ENCODE peak calls at places on chromosomes 6 and 20, in nine cellular contexts. D is pancreas; X is endodermal cell; S is cardiac muscle cell; C is GM23248; H is psoas muscle; K is testis; P is fibroblast of lung; F is CD8-positive, alpha-beta memory T cell. G is an unnamed sample.
A peak's percentile ranks its signal among the peaks of the same experiment; 100 is the strongest.

GRCh38 chr6:43402819-43403218 is 24.5 kb upstream of the ABCC10 start:
- DNase-seq in D (no peak), X (no peak), S (no peak), C (peak; percentile 6), H (no peak), K (no peak), P (no peak), F (no peak), G (no peak)

GRCh38 chr6:113306552-113307145 is 550.5 kb upstream of the MARCKS start:
- DNase-seq in D (peak; percentile 78), X (peak; percentile 92), S (peak; percentile 63), C (peak; percentile 49), H (peak; percentile 44), K (peak; percentile 79), P (peak; percentile 26), F (peak; percentile 6), G (no peak)

GRCh38 chr20:59043698-59044097 is 1.1 kb upstream of the PRELID3B start:
- DNase-seq in D (no peak), X (no peak), S (no peak), C (peak; percentile 71), H (no peak), K (no peak), P (no peak), F (no peak), G (no peak)

GRCh38 chr6:24313477-24314141 is 44.2 kb downstream of the DCDC2 start:
- DNase-seq in D (no peak), X (no peak), S (peak; percentile 45), C (peak; percentile 67), H (no peak), K (no peak), P (peak; percentile 99), F (no peak), G (no peak)

GRCh38 chr6:13733178-13733851 is 21.7 kb upstream of the RANBP9 start:
- DNase-seq in D (no peak), X (no peak), S (no peak), C (peak; percentile 92), H (peak; percentile 81), K (peak; percentile 84), P (peak; percentile 86), F (no peak), G (peak; percentile 40)

GRCh38 chr6:41901882-41902519 is 6.8 kb upstream of the USP49 start:
- DNase-seq in D (no peak), X (peak; percentile 79), S (no peak), C (peak; percentile 42), H (no peak), K (no peak), P (no peak), F (peak; percentile 37), G (no peak)

GRCh38 chr6:105294129-105294528 is 108.8 kb downstream of the PREP start:
- DNase-seq in D (no peak), X (no peak), S (no peak), C (no peak), H (no peak), K (no peak), P (no peak), F (no peak), G (no peak)

GRCh38 chr6:83153958-83154357 is 39.1 kb downstream of the PGM3 start:
- DNase-seq in D (no peak), X (no peak), S (no peak), C (peak; percentile 3), H (no peak), K (no peak), P (peak; percentile 6), F (no peak), G (no peak)

GRCh38 chr6:33962186-33962585 is 158.4 kb upstream of the MLN start:
- DNase-seq in D (no peak), X (peak; percentile 38), S (no peak), C (peak; percentile 89), H (no peak), K (no peak), P (peak; percentile 17), F (no peak), G (no peak)

GRCh38 chr6:106473807-106474206 is 113.3 kb downstream of the CRYBG1 start:
- DNase-seq in D (no peak), X (no peak), S (no peak), C (peak; percentile 85), H (no peak), K (no peak), P (peak; percentile 82), F (no peak), G (no peak)

GRCh38 chr6:10180138-10181074 is 234.5 kb downstream of the TFAP2A start:
- DNase-seq in D (peak; percentile 53), X (no peak), S (no peak), C (no peak), H (no peak), K (no peak), P (no peak), F (no peak), G (no peak)

GRCh38 chr20:34535301-34535840 is 19.1 kb downstream of the DYNLRB1 start:
- DNase-seq in D (peak; percentile 39), X (no peak), S (no peak), C (no peak), H (no peak), K (no peak), P (no peak), F (no peak), G (no peak)

GRCh38 chr20:3590164-3590563 is 73.0 kb downstream of the GFRA4 start:
- DNase-seq in D (no peak), X (no peak), S (no peak), C (no peak), H (no peak), K (no peak), P (no peak), F (no peak), G (no peak)

GRCh38 chr20:3592931-3593330 is 70.3 kb downstream of the GFRA4 start:
- DNase-seq in D (no peak), X (no peak), S (no peak), C (no peak), H (no peak), K (no peak), P (no peak), F (no peak), G (no peak)

DNA sequence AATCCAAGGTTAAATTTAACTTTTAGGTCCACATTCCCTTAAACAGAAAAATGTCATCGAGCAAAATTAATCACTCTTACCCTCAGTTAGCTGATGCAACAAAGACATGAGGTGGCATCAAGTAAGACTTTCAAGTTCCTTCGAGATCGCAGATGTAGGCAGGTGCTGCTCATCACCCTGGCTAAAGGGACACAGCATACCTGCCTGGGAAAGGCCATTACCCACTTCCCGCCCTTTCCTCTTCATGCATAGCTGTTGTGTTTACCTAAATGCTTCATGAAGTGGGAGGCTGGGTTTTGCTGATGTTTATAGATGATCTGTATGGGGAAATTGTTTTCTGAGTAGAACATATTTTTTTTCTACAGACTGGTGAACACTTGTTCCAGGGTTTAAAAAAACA is 67.7 kb downstream of the GFRA4 start:
- DNase-seq in D (no peak), X (no peak), S (no peak), C (no peak), H (no peak), K (no peak), P (no peak), F (no peak), G (no peak)
- H3K27me3 ChIP-seq in D (no peaks in the 10 kb centered on the region), X (no peaks in the 10 kb centered on the region), S (no peaks in the 10 kb centered on the region), C (no peaks in the 10 kb centered on the region), H (no peaks in the 10 kb centered on the region), K (no peaks in the 10 kb centered on the region), P (no peaks in the 10 kb centered on the region), F (no peaks in the 10 kb centered on the region), G (no peaks in the 10 kb centered on the region)

DNA sequence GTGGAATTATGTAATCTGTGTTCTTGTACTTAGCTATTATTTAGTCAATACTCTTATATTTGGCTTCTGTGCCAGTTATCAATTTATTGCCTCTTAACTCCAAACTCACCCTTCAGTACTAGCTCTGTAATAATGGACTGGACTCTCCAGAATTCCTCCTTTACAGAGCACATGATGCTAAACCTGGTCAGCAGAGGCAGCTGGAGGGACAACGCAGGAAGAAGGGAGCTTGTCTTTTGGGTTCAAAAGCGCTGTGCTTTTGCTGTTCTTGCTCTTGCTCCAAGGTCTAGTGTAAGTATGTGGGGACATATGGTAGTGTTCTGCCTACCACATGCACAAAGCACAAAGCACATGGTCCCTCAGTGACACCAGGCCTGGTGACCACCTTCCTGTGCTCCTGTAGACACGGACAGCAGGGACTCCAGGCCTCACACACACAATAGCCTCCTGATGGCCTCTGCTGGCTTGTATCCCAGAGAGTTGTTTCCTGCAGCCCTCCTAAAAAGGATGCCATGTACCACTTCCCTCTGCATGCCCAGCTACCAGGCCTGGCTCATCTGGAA is 46.1 kb downstream of the CHD6 start:
- DNase-seq in D (no peak), X (no peak), S (no peak), C (no peak), H (no peak), K (no peak), P (no peak), F (no peak), G (no peak)
- H3K4me1 ChIP-seq in D (peaks cover 6% of the 10 kb centered on the region), X (no peaks in the 10 kb centered on the region), S (peaks cover 30% of the 10 kb centered on the region), C (peaks cover 9% of the 10 kb centered on the region), H (peaks cover 47% of the 10 kb centered on the region), K (peaks cover 5% of the 10 kb centered on the region), P (no peaks in the 10 kb centered on the region), F (peaks cover 47% of the 10 kb centered on the region), G (peaks cover 64% of the 10 kb centered on the region)

DNA sequence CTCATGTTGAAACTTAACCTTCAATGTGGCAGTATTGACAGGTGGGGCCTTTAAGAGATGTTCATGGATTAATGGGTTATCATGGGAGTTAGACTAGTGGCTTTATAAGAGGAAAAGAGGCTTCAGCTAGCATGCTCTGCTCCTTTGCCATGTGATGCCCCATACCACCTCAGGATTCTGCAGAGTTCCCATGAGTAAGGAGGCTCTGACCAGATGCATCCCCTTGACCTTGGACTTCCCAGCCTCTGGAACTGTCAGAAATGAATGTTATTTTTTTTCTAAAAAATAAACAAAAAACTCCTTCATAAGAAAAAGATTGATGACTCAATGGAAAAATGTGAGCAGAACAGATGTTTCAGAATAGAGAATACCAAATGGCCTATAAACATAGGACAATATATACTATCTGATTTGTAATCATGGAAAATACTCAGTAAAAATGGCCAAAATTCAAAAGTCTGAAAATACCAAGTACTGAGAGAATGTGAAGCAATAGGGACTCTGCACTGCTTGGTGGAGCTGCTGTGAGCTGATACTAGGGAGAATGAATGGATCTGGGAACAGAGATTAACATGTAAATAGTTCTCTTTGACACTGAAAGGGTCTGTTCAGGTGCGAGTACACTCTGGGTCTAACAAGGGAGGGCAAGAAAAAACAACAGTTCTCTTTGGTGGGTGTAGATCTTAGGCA is 7.4 kb upstream of the TRIM39 start:
- DNase-seq in D (no peak), X (no peak), S (no peak), C (peak; percentile 8), H (no peak), K (no peak), P (peak; percentile 34), F (no peak), G (no peak)
- H3K36me3 ChIP-seq in D (no peaks in the 10 kb centered on the region), X (peaks cover 67% of the 10 kb centered on the region), S (peaks cover 2% of the 10 kb centered on the region), C (no peaks in the 10 kb centered on the region), H (no peaks in the 10 kb centered on the region), K (no peaks in the 10 kb centered on the region), P (peaks cover 3% of the 10 kb centered on the region), F (peaks cover 7% of the 10 kb centered on the region), G (no peaks in the 10 kb centered on the region)

DNA sequence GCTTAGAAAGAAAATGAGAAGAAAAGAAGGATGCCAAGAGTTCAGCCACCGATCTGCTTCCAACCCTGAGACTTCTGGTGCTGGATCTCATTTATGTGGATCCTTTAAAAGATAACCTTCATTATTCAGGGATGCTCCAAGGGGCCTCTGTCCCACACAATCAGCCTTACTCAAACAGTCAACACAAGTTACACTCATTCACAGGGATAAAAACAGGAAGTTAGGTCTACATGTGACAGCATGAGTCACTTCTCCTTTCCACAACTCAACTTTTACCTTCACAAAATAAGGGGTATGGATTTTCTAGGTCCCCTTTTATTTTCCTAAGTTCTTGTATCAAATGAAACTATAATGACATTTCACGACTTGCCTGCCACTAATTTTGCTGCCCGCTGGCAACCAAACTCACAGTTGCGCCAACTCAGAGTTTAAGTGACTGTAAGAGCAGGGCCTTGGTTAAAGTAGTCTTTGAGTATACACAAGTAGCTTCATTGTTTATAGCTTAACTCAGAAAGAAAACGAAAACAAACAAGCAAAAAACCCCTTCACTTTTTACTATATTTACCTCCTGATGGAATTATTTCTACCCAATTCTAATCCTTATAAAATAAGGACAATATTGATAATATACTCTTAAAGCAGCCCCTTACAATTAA is 278.8 kb upstream of the RUNX2 start:
- DNase-seq in D (no peak), X (peak; percentile 42), S (no peak), C (no peak), H (no peak), K (no peak), P (peak; percentile 14), F (no peak), G (no peak)
- H3K27me3 ChIP-seq in D (no peaks in the 10 kb centered on the region), X (no peaks in the 10 kb centered on the region), S (no peaks in the 10 kb centered on the region), C (no peaks in the 10 kb centered on the region), H (no peaks in the 10 kb centered on the region), K (no peaks in the 10 kb centered on the region), P (no peaks in the 10 kb centered on the region), F (no peaks in the 10 kb centered on the region), G (no peaks in the 10 kb centered on the region)